ENCODE peak calls at places on chromosomes 3 and 15, in five cellular contexts. J, Z, S, K and E are unnamed samples.

GRCh38 chr15:68408526-68408925 is 23.4 kb downstream of the ITGA11 start:
- DNase-seq in K (no peak), Z (peak), S (no peak), J (no peak), E (no peak)

GRCh38 chr3:159928071-159928491 is 60.6 kb upstream of the IL12A start:
- DNase-seq in S (no peak), Z (no peak), J (no peak), K (peak), E (no peak)

GRCh38 chr3:72245183-72245811 is 460.3 kb upstream of the PROK2 start:
- DNase-seq in K (no peak), S (no peak), J (peak), Z (no peak), E (no peak)

GRCh38 chr3:131602011-131602779 is 99.4 kb upstream of the MRPL3 start:
- DNase-seq in J (no peak), K (peak), Z (no peak), S (no peak), E (no peak)

GRCh38 chr15:71296032-71296686 is 180.9 kb downstream of the THSD4 start:
- DNase-seq in K (peak), S (no peak), J (no peak), Z (no peak), E (no peak)

GRCh38 chr3:22939349-22939748 is 263.8 kb upstream of the UBE2E2 start:
- DNase-seq in J (no peak), K (no peak), Z (no peak), S (no peak), E (no peak)

GRCh38 chr3:51620543-51620942 is 50.5 kb upstream of the TEX264 start:
- DNase-seq in J (no peak), S (no peak), Z (no peak), K (peak), E (no peak)

GRCh38 chr15:74988007-74988800 is 7.2 kb upstream of the SCAMP5 start:
- DNase-seq in J (no peak), Z (no peak), K (peak), S (no peak), E (peak)

GRCh38 chr3:11818033-11818432 is 28.7 kb downstream of the TAMM41 start:
- DNase-seq in Z (no peak), S (no peak), J (no peak), K (peak), E (no peak)

GRCh38 chr15:67051088-67051659 is 14.2 kb upstream of the SMAD3 start:
- DNase-seq in Z (no peak), J (no peak), S (no peak), K (no peak), E (no peak)

GRCh38 chr3:32883817-32884216 is 66.0 kb downstream of the TRIM71 start:
- DNase-seq in S (no peak), K (no peak), Z (no peak), J (no peak), E (no peak)

GRCh38 chr3:4508048-4508981 is 15.2 kb downstream of the ITPR1 start:
- DNase-seq in K (no peak), Z (no peak), S (no peak), J (no peak), E (peak)

GRCh38 chr3:110744723-110745122 is 326.9 kb upstream of the NECTIN3 start:
- DNase-seq in Z (no peak), K (no peak), S (no peak), J (no peak), E (no peak)

GRCh38 chr3:169041677-169042171 is 621.8 kb downstream of the MECOM start:
- DNase-seq in K (peak), Z (no peak), J (no peak), S (no peak), E (no peak)

GRCh38 chr3:86951343-86951742 is 39.6 kb downstream of the VGLL3 start:
- DNase-seq in S (no peak), J (no peak), K (peak), Z (no peak), E (no peak)

GRCh38 chr3:23949784-23950183 is 4.7 kb downstream of the NR1D2 start:
- DNase-seq in S (no peak), Z (no peak), J (no peak), K (peak), E (peak)

GRCh38 chr3:195037017-195037373 is 234.0 kb downstream of the XXYLT1 start:
- DNase-seq in K (no peak), S (no peak), Z (no peak), J (no peak), E (no peak)

GRCh38 chr3:50193286-50193685 is 1.9 kb downstream of the GNAT1 start:
- DNase-seq in K (no peak), Z (no peak), J (no peak), S (no peak), E (no peak)

GRCh38 chr3:45644467-45645201 is 44.6 kb upstream of the SACM1L start:
- DNase-seq in Z (no peak), J (no peak), S (no peak), K (peak), E (no peak)

GRCh38 chr15:25059698-25060471 is 105.1 kb downstream of the SNRPN start:
- DNase-seq in Z (peak), S (no peak), K (no peak), J (no peak), E (no peak)

GRCh38 chr15:86425746-86426145 is 346.1 kb downstream of the AGBL1 start:
- DNase-seq in Z (no peak), J (no peak), K (no peak), S (no peak), E (no peak)